ENCODE peak calls at places on chromosomes 12 and 14, in nine cellular contexts. W is tibial artery; A is foreskin keratinocyte; F is WERI-Rb-1; T is fibroblast of villous mesenchyme; E is foreskin fibroblast; K is HFF-Myc; X is IMR-90; H is CD8-positive, alpha-beta T cell. V is an unnamed sample.

GRCh38 chr14:105258846-105259245 is 10.5 kb downstream of the BTBD6 start:
- DNase-seq in E (peak), F (no peak), W (no peak), A (no peak), K (no peak), T (peak), X (peak), H (no peak), V (no peak)

GRCh38 chr14:38951451-38951850 is 151.6 kb downstream of the SEC23A start:
- DNase-seq in W (no peak), X (peak), K (peak), E (peak), H (no peak), T (peak), A (peak), F (no peak), V (peak)

GRCh38 chr14:75277796-75278421 is 719 bp upstream of the FOS start:
- DNase-seq in A (peak), F (no peak), W (no peak), E (no peak), H (no peak), X (peak), K (no peak), T (no peak), V (no peak)

GRCh38 chr14:60332046-60332399 is 83.0 kb downstream of the PPM1A start:
- DNase-seq in F (no peak), X (no peak), H (no peak), A (no peak), W (no peak), T (no peak), K (no peak), E (no peak), V (no peak)

GRCh38 chr14:61525293-61526011 is 169.9 kb upstream of the HIF1A start:
- DNase-seq in E (no peak), T (peak), W (peak), F (no peak), K (no peak), H (peak), X (peak), A (peak), V (peak)

GRCh38 chr14:44353805-44354204 is 153.3 kb downstream of the FSCB start:
- DNase-seq in E (no peak), K (no peak), H (no peak), W (no peak), T (no peak), X (no peak), F (no peak), A (no peak), V (no peak)

GRCh38 chr14:105980224-105980623 is 453.8 kb downstream of the TMEM121 start:
- DNase-seq in E (no peak), H (no peak), F (no peak), T (no peak), W (no peak), X (no peak), K (no peak), A (no peak), V (peak)

GRCh38 chr14:23548351-23549318 is 2.9 kb downstream of the ZFHX2 start:
- DNase-seq in W (no peak), A (no peak), X (peak), K (no peak), H (no peak), E (peak), F (no peak), T (peak), V (peak)

GRCh38 chr12:49059063-49059384 is 1.6 kb downstream of the KMT2D start:
- DNase-seq in A (no peak), K (no peak), W (no peak), X (no peak), H (no peak), F (no peak), E (peak), T (no peak), V (no peak)

GRCh38 chr12:104921340-104921739 is 36.8 kb downstream of the SLC41A2 start:
- DNase-seq in H (no peak), E (no peak), A (no peak), K (no peak), W (no peak), T (no peak), F (no peak), X (no peak), V (no peak)

GRCh38 chr14:71244341-71244740 is 337.1 kb downstream of the PCNX1 start:
- DNase-seq in T (peak), X (peak), F (no peak), K (no peak), A (no peak), E (peak), H (no peak), W (no peak), V (peak)

GRCh38 chr14:78519863-78520262 is 349.7 kb downstream of the NRXN3 start:
- DNase-seq in E (peak), F (no peak), K (peak), X (peak), T (peak), H (no peak), A (peak), W (no peak), V (no peak)

GRCh38 chr12:92242917-92243316 is 97.3 kb upstream of the BTG1 start:
- DNase-seq in E (peak), F (no peak), X (peak), H (no peak), T (peak), A (no peak), W (no peak), K (no peak), V (no peak)

GRCh38 chr14:90759370-90760054 is 56.7 kb downstream of the TTC7B start:
- DNase-seq in X (no peak), F (no peak), E (no peak), T (no peak), K (no peak), A (no peak), W (no peak), H (no peak), V (no peak)

GRCh38 chr14:32428149-32428548 is 99.1 kb downstream of the AKAP6 start:
- DNase-seq in T (no peak), X (peak), W (no peak), F (no peak), H (no peak), K (no peak), E (no peak), A (no peak), V (no peak)

GRCh38 chr14:80447396-80447795 is 236.1 kb upstream of the DIO2 start:
- DNase-seq in A (peak), T (no peak), W (no peak), K (no peak), X (peak), H (no peak), E (peak), F (no peak), V (no peak)

GRCh38 chr14:35419429-35419841 is 14.9 kb upstream of the NFKBIA start:
- DNase-seq in H (no peak), K (no peak), T (no peak), A (peak), E (peak), F (no peak), W (no peak), X (no peak), V (peak)

GRCh38 chr12:27237790-27238771 is 6.0 kb upstream of the STK38L start:
- DNase-seq in K (no peak), W (no peak), H (no peak), A (no peak), E (peak), X (peak), F (no peak), T (peak), V (peak)

DNA sequence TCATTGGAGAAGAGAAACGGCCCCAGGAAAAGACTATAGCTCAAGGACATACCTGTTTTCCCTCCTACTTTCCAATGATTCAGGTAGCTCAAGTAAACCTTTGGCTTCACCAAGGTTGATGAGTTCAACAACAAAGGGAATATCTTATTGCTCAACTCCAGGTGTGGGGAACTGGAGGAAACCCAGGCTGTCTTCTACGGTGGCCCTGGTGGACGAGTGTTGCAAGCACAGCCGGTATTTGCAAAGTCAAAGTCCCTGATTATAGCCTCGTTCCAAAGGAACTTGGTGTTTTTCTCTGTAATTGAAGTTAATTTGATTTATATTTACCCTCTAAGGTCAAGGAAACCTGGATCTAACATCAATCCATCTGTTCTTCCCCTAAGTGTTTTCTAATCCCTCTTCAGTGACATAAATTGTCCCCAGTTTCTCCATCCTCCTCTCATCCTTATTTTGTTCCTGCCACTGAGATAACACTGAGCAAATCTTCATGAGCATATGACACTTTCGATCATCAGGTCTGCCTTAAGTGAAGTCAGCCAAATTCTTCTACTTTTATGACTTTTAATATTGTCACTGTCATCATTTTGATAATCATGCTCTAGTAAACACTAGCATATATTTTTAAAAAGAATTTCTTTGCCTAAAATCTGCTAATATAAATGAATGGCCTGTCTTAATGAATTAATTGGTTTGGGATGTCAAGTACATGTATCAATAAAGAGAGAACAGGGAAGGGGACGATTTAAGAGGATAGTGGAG is 174.6 kb upstream of the TBX3 start:
- DNase-seq in T (no peak), E (no peak), A (peak), K (no peak), X (no peak), H (no peak), W (no peak), F (peak), V (no peak)
- TF ChIP-seq CTCF in T (peak), E (no peak), A (peak), K (peak), X (no peak), H (no peak), W (no peak), F (peak), V (peak)

DNA sequence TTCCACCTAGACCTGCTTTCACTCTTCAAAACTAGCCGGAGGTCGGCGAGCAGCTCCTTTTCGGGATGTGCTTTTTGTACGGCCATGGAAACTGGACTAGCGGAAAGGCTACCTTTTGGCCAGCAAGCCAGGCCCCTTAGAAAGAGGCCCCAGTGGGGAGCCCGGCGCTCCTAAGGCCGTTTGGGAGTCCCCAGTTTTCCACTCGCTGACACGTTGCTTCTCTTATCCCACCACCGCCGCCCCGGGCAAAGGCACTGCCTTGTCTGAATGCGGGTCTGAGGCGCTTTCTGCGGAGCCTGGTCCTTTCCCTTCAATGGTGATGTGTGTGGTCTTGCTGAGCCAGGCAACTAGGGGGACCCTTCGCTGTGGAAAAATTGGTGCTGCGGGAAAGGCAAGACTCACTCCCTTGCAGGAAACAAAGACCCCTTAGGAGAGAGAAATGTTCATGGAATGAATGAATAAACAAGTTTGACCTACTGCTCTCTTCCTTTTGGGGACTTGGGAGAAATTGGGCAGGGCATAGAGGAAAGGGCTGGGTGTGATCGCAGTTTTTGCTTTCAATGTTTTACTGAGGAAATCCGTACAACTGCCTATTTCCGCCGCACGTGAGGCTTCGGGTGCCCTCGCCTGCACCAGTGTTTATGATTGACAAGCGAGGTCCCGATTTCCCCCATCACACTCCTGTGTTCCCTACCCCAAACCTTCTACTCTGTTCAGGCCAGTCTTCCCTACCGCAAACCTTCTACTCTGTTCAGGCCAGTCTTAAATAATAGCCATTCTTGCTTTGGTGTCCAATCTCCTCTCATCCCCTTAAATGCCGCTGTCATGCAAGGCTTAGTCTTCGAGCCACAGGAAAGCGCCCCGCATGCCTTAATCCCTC is 970 bp upstream of the SLC38A2 start:
- DNase-seq in E (peak), W (peak), F (peak), K (no peak), T (peak), X (peak), H (peak), A (peak), V (no peak)
- TF ChIP-seq CTCF in E (peak), W (no peak), F (no peak), K (no peak), T (peak), X (peak), H (no peak), A (peak), V (no peak)

GRCh38 chr14:28406181-28406580 is 360.4 kb upstream of the FOXG1 start:
- DNase-seq in H (no peak), F (no peak), T (no peak), A (no peak), K (no peak), X (no peak), W (no peak), E (peak), V (no peak)

GRCh38 chr14:28407931-28408330 is 358.7 kb upstream of the FOXG1 start:
- DNase-seq in E (no peak), T (no peak), W (no peak), F (no peak), K (no peak), A (no peak), H (no peak), X (no peak), V (no peak)

GRCh38 chr14:28412076-28412475 is 354.5 kb upstream of the FOXG1 start:
- DNase-seq in E (peak), H (no peak), X (no peak), W (no peak), F (no peak), K (no peak), T (no peak), A (peak), V (no peak)
- TF ChIP-seq CTCF in E (no peak), H (no peak), X (no peak), W (no peak), F (no peak), K (no peak), T (no peak), A (peak), V (no peak)

GRCh38 chr12:29695026-29695425 is 88.7 kb downstream of the TMTC1 start:
- DNase-seq in H (no peak), A (no peak), W (no peak), F (no peak), T (no peak), E (peak), X (no peak), K (peak), V (no peak)
- TF ChIP-seq CTCF in H (no peak), A (no peak), W (no peak), F (no peak), T (no peak), E (no peak), X (no peak), K (no peak), V (no peak)

GRCh38 chr14:103541944-103542544 is 13.0 kb downstream of the TRMT61A start:
- DNase-seq in W (no peak), E (no peak), T (no peak), K (no peak), A (no peak), X (no peak), F (no peak), H (no peak), V (no peak)
- TF ChIP-seq CTCF in W (peak), E (no peak), T (no peak), K (no peak), A (peak), X (no peak), F (no peak), H (no peak), V (peak)

DNA sequence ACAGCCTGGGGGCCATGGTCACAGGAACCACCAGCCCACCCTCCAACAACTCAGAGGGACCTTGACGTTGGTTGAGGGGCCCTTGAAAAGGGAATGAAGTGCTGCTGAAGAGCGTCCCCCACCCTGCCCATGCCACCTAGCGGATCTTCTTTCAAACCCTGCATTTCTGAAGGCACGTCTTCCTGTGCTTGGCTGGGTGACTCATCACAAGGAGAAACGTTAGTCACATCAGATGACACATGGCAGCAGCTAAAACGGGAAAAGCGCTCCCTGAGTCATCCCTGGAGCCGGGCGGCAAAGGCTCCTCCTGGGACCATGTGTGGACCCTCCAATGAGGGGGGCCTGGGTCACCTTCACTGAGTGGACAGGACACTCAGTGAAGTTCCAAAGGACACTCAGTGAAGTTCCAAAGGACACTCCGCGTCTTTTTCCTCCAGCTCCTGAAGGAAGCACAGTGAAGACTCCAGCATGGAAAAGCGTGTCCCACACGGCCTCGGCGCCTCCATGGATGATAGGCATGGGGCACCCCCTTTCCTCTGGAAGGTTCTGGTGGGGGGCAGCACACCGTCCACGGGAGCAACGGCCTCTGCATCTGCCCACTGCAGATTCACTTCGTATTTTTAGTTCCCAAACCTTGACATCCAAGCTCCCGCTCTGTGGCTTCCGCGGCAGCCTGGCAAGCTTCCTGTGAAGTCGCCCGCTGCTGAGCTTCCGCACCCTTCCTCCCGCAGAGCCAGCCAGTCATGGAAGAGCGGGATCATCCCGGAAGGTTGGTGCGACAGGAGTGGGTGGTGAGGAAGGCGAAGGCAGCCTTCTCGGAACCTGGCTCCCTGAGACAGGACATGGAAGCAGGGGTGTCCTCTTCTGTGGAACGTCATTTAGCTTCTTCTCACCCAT is 383.4 kb downstream of the VRK1 start:
- DNase-seq in T (no peak), A (peak), E (peak), W (no peak), K (no peak), H (no peak), X (no peak), F (no peak), V (peak)
- TF ChIP-seq CTCF in T (no peak), A (peak), E (peak), W (no peak), K (no peak), H (no peak), X (no peak), F (no peak), V (peak)

DNA sequence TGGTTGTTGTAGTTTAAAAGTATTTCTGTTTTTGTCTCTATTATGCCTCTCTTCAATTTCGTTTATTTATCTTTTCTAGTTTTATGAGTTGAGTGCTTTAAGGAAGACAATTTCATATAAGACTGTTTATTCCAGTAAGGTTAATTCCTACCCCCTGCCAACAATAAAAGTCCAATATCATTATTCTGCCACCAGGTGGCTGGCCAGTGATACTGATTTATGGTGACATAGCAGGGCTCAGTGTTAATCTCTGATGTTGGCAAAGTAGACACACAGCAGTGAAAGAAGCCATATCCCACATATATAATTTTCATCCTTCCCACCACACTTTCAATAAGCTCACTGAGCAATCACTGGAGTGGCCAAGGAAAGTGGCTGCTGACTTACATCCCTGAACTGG is 69.0 kb upstream of the BMP4 start:
- DNase-seq in T (no peak), E (peak), K (no peak), W (no peak), H (no peak), F (peak), X (peak), A (peak), V (peak)
- TF ChIP-seq CTCF in T (peak), E (peak), K (peak), W (peak), H (no peak), F (peak), X (peak), A (peak), V (peak)

GRCh38 chr12:101789171-101789570 is 41.6 kb downstream of the GNPTAB start:
- DNase-seq in F (no peak), W (no peak), K (no peak), X (no peak), T (no peak), H (no peak), A (no peak), E (no peak), V (no peak)

GRCh38 chr12:101793401-101793800 is 37.4 kb downstream of the GNPTAB start:
- DNase-seq in A (peak), W (no peak), F (no peak), K (no peak), T (peak), H (no peak), E (peak), X (peak), V (peak)

GRCh38 chr12:101795013-101795412 is 35.7 kb downstream of the GNPTAB start:
- DNase-seq in X (no peak), K (no peak), H (no peak), T (no peak), A (no peak), F (no peak), W (no peak), E (no peak), V (no peak)

GRCh38 chr12:101794574-101794973 is 36.2 kb downstream of the GNPTAB start:
- DNase-seq in T (no peak), K (no peak), F (no peak), X (no peak), A (no peak), H (no peak), E (no peak), W (no peak), V (no peak)

GRCh38 chr12:101792046-101792931 is 38.5 kb downstream of the GNPTAB start:
- DNase-seq in X (no peak), W (no peak), T (peak), F (no peak), H (no peak), A (no peak), E (peak), K (no peak), V (no peak)
- TF ChIP-seq CTCF in X (peak), W (peak), T (peak), F (peak), H (no peak), A (peak), E (peak), K (peak), V (peak)

GRCh38 chr14:98168196-98168985 is 1103.6 kb downstream of the BCL11B start:
- DNase-seq in W (no peak), E (no peak), K (no peak), F (no peak), A (no peak), H (no peak), X (no peak), T (no peak), V (no peak)

GRCh38 chr14:98171654-98172053 is 1100.3 kb downstream of the BCL11B start:
- DNase-seq in H (no peak), E (no peak), X (no peak), F (no peak), K (no peak), A (no peak), W (no peak), T (no peak), V (no peak)

GRCh38 chr14:98172243-98172778 is 1099.7 kb downstream of the BCL11B start:
- DNase-seq in W (no peak), A (no peak), T (no peak), X (no peak), E (no peak), F (no peak), H (no peak), K (no peak), V (no peak)

GRCh38 chr14:98169170-98169587 is 1102.8 kb downstream of the BCL11B start:
- DNase-seq in A (no peak), K (no peak), T (no peak), W (no peak), H (no peak), E (no peak), X (no peak), F (no peak), V (no peak)

GRCh38 chr14:98170580-98170979 is 1101.4 kb downstream of the BCL11B start:
- DNase-seq in H (no peak), K (no peak), T (no peak), F (no peak), X (no peak), W (no peak), A (no peak), E (no peak), V (no peak)
- TF ChIP-seq CTCF in H (no peak), K (no peak), T (no peak), F (no peak), X (no peak), W (no peak), A (no peak), E (no peak), V (no peak)